ENCODE peak calls at places on chromosomes 13 and 19, in ten cellular contexts. One of them, this sample, is unnamed.

GRCh38 chr13:113854238-113855011 is 9.5 kb downstream of the GAS6 start:
- DNase-seq in Peyer's patch: peak
- DNase-seq in mesothelial cell of epicardium: peak
- DNase-seq in natural killer cell: peak
- DNase-seq in WTC11: no peak
- DNase-seq in thyroid gland: no peak
- DNase-seq in neural crest cell: no peak
- DNase-seq in GM20000: no peak
- DNase-seq in endodermal cell: peak
- DNase-seq in GM13976: no peak
- DNase-seq in this sample: no peak

GRCh38 chr13:36067619-36068456 is 63.3 kb downstream of the DCLK1 start:
- DNase-seq in natural killer cell: no peak
- DNase-seq in GM20000: no peak
- DNase-seq in Peyer's patch: no peak
- DNase-seq in WTC11: no peak
- DNase-seq in mesothelial cell of epicardium: no peak
- DNase-seq in endodermal cell: no peak
- DNase-seq in GM13976: no peak
- DNase-seq in neural crest cell: no peak
- DNase-seq in thyroid gland: no peak
- DNase-seq in this sample: no peak

GRCh38 chr19:46963093-46963734 is 56.4 kb upstream of the NPAS1 start:
- DNase-seq in GM13976: peak
- DNase-seq in GM20000: no peak
- DNase-seq in natural killer cell: no peak
- DNase-seq in mesothelial cell of epicardium: no peak
- DNase-seq in WTC11: no peak
- DNase-seq in endodermal cell: no peak
- DNase-seq in neural crest cell: no peak
- DNase-seq in Peyer's patch: no peak
- DNase-seq in thyroid gland: no peak
- DNase-seq in this sample: no peak

GRCh38 chr13:67438465-67438864 is 208.3 kb upstream of the PCDH9 start:
- DNase-seq in WTC11: no peak
- DNase-seq in thyroid gland: no peak
- DNase-seq in GM13976: no peak
- DNase-seq in endodermal cell: peak
- DNase-seq in Peyer's patch: no peak
- DNase-seq in mesothelial cell of epicardium: no peak
- DNase-seq in GM20000: no peak
- DNase-seq in natural killer cell: no peak
- DNase-seq in neural crest cell: no peak
- DNase-seq in this sample: no peak

GRCh38 chr13:80161219-80161618 is 179.7 kb downstream of the SPRY2 start:
- DNase-seq in mesothelial cell of epicardium: no peak
- DNase-seq in thyroid gland: no peak
- DNase-seq in GM20000: no peak
- DNase-seq in endodermal cell: no peak
- DNase-seq in Peyer's patch: no peak
- DNase-seq in GM13976: no peak
- DNase-seq in natural killer cell: no peak
- DNase-seq in WTC11: no peak
- DNase-seq in neural crest cell: no peak
- DNase-seq in this sample: no peak

GRCh38 chr13:36998624-36999041 is 507 bp downstream of the ALG5 start:
- DNase-seq in mesothelial cell of epicardium: no peak
- DNase-seq in endodermal cell: peak
- DNase-seq in Peyer's patch: peak
- DNase-seq in GM20000: peak
- DNase-seq in thyroid gland: peak
- DNase-seq in WTC11: peak
- DNase-seq in GM13976: no peak
- DNase-seq in neural crest cell: peak
- DNase-seq in natural killer cell: peak
- DNase-seq in this sample: peak

GRCh38 chr19:35144259-35144599 is 1.2 kb downstream of the FXYD7 start:
- DNase-seq in Peyer's patch: no peak
- DNase-seq in mesothelial cell of epicardium: no peak
- DNase-seq in GM13976: no peak
- DNase-seq in WTC11: no peak
- DNase-seq in neural crest cell: no peak
- DNase-seq in thyroid gland: no peak
- DNase-seq in GM20000: no peak
- DNase-seq in natural killer cell: no peak
- DNase-seq in endodermal cell: no peak
- DNase-seq in this sample: no peak

GRCh38 chr19:8484331-8484894 is 18.0 kb downstream of the PRAM1 start:
- DNase-seq in GM13976: no peak
- DNase-seq in WTC11: no peak
- DNase-seq in neural crest cell: no peak
- DNase-seq in natural killer cell: no peak
- DNase-seq in mesothelial cell of epicardium: no peak
- DNase-seq in thyroid gland: no peak
- DNase-seq in Peyer's patch: peak
- DNase-seq in GM20000: no peak
- DNase-seq in endodermal cell: no peak
- DNase-seq in this sample: no peak

GRCh38 chr13:51781246-51782022 is 22.5 kb downstream of the DHRS12 start:
- DNase-seq in GM20000: no peak
- DNase-seq in neural crest cell: no peak
- DNase-seq in mesothelial cell of epicardium: no peak
- DNase-seq in natural killer cell: no peak
- DNase-seq in endodermal cell: peak
- DNase-seq in Peyer's patch: no peak
- DNase-seq in WTC11: peak
- DNase-seq in thyroid gland: peak
- DNase-seq in GM13976: peak
- DNase-seq in this sample: no peak

GRCh38 chr19:34731019-34731829 is 2.8 kb upstream of the ZNF181 start:
- DNase-seq in mesothelial cell of epicardium: no peak
- DNase-seq in GM13976: peak
- DNase-seq in natural killer cell: no peak
- DNase-seq in GM20000: no peak
- DNase-seq in thyroid gland: no peak
- DNase-seq in endodermal cell: no peak
- DNase-seq in WTC11: no peak
- DNase-seq in Peyer's patch: no peak
- DNase-seq in neural crest cell: no peak
- DNase-seq in this sample: no peak

GRCh38 chr13:114324334-114324733 is 10.0 kb downstream of the CHAMP1 start:
- DNase-seq in WTC11: no peak
- DNase-seq in natural killer cell: no peak
- DNase-seq in GM20000: no peak
- DNase-seq in neural crest cell: no peak
- DNase-seq in Peyer's patch: no peak
- DNase-seq in endodermal cell: no peak
- DNase-seq in mesothelial cell of epicardium: no peak
- DNase-seq in GM13976: no peak
- DNase-seq in thyroid gland: no peak
- DNase-seq in this sample: no peak

GRCh38 chr13:108609353-108609752 is 20.1 kb upstream of the MYO16 start:
- DNase-seq in GM13976: no peak
- DNase-seq in GM20000: no peak
- DNase-seq in thyroid gland: no peak
- DNase-seq in endodermal cell: no peak
- DNase-seq in natural killer cell: no peak
- DNase-seq in WTC11: no peak
- DNase-seq in Peyer's patch: no peak
- DNase-seq in neural crest cell: no peak
- DNase-seq in mesothelial cell of epicardium: no peak
- DNase-seq in this sample: no peak

GRCh38 chr13:93981578-93981977 is 497.9 kb downstream of the DCT start:
- DNase-seq in GM13976: no peak
- DNase-seq in GM20000: no peak
- DNase-seq in thyroid gland: no peak
- DNase-seq in neural crest cell: no peak
- DNase-seq in mesothelial cell of epicardium: no peak
- DNase-seq in Peyer's patch: no peak
- DNase-seq in endodermal cell: no peak
- DNase-seq in WTC11: no peak
- DNase-seq in natural killer cell: no peak
- DNase-seq in this sample: no peak

GRCh38 chr13:72295173-72295572 is 428.2 kb upstream of the DACH1 start:
- DNase-seq in GM13976: no peak
- DNase-seq in GM20000: no peak
- DNase-seq in WTC11: no peak
- DNase-seq in mesothelial cell of epicardium: no peak
- DNase-seq in Peyer's patch: no peak
- DNase-seq in endodermal cell: no peak
- DNase-seq in natural killer cell: no peak
- DNase-seq in thyroid gland: no peak
- DNase-seq in neural crest cell: no peak
- DNase-seq in this sample: no peak

GRCh38 chr19:2223391-2223790 is 12.7 kb downstream of the PLEKHJ1 start:
- DNase-seq in mesothelial cell of epicardium: no peak
- DNase-seq in neural crest cell: no peak
- DNase-seq in WTC11: no peak
- DNase-seq in Peyer's patch: no peak
- DNase-seq in thyroid gland: no peak
- DNase-seq in GM13976: no peak
- DNase-seq in GM20000: no peak
- DNase-seq in endodermal cell: no peak
- DNase-seq in natural killer cell: no peak
- DNase-seq in this sample: no peak

GRCh38 chr19:2221250-2221831 is 14.8 kb downstream of the PLEKHJ1 start:
- DNase-seq in thyroid gland: no peak
- DNase-seq in endodermal cell: no peak
- DNase-seq in GM13976: no peak
- DNase-seq in natural killer cell: no peak
- DNase-seq in GM20000: no peak
- DNase-seq in WTC11: no peak
- DNase-seq in neural crest cell: no peak
- DNase-seq in mesothelial cell of epicardium: no peak
- DNase-seq in Peyer's patch: no peak
- DNase-seq in this sample: no peak

GRCh38 chr19:2219726-2220125 is 16.4 kb downstream of the PLEKHJ1 start:
- DNase-seq in thyroid gland: no peak
- DNase-seq in Peyer's patch: no peak
- DNase-seq in GM13976: no peak
- DNase-seq in endodermal cell: no peak
- DNase-seq in mesothelial cell of epicardium: no peak
- DNase-seq in WTC11: no peak
- DNase-seq in GM20000: no peak
- DNase-seq in neural crest cell: no peak
- DNase-seq in natural killer cell: no peak
- DNase-seq in this sample: no peak

GRCh38 chr19:2223959-2224358 is 12.2 kb downstream of the PLEKHJ1 start:
- DNase-seq in mesothelial cell of epicardium: no peak
- DNase-seq in GM20000: no peak
- DNase-seq in neural crest cell: no peak
- DNase-seq in endodermal cell: no peak
- DNase-seq in Peyer's patch: peak
- DNase-seq in natural killer cell: no peak
- DNase-seq in WTC11: no peak
- DNase-seq in GM13976: no peak
- DNase-seq in thyroid gland: no peak
- DNase-seq in this sample: peak

DNA sequence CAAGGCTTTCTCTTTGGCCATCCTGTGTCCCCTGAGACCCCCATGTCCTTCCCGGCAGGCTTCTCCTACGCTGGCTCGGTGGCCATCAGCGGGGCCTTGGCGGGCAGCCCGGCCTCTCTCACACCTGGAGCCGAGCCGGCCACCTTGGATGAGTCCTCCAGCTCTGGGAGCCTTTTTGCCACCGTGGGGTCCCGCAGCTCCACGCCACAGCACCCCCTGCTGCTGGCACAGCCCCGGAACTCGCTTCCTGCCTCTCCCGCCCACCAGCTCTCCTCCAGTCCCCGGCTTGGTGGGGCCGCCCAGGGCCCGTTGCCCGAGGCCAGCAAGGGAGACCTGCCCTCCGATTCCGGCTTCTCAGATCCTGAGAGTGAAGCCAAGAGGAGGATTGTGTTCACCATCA is 14.2 kb downstream of the PLEKHJ1 start:
- DNase-seq in natural killer cell: no peak
- DNase-seq in neural crest cell: no peak
- DNase-seq in endodermal cell: no peak
- DNase-seq in thyroid gland: no peak
- DNase-seq in Peyer's patch: no peak
- DNase-seq in GM13976: no peak
- DNase-seq in GM20000: no peak
- DNase-seq in WTC11: no peak
- DNase-seq in mesothelial cell of epicardium: no peak
- DNase-seq in this sample: no peak
- TF ChIP-seq CTCF in natural killer cell: no peak
- TF ChIP-seq CTCF in neural crest cell: peak
- TF ChIP-seq CTCF in endodermal cell: peak
- TF ChIP-seq CTCF in thyroid gland: no peak
- TF ChIP-seq CTCF in Peyer's patch: no peak
- TF ChIP-seq CTCF in GM13976: no peak
- TF ChIP-seq CTCF in GM20000: no peak
- TF ChIP-seq CTCF in WTC11: no peak
- TF ChIP-seq CTCF in mesothelial cell of epicardium: no peak
- TF ChIP-seq CTCF in this sample: no peak

DNA sequence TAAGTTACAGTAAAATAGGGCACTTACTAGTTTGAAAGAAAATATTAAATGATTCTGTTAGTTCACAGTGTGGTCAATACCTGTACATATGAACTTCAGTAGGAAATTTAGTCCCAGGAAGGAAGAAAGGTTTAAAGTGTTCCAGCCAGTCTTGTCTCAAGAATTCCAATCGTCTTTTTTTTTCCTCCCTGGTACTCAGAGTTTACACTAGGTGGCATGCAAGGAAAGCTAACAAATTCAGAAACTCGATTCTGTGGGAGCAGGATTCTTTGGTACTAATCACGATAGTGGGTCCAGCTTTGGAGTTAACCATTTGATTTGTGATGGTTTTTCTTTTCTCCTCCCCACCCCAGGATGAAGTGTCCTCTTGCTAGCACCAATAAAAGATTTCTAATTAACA is 43.6 kb downstream of the POLR1D start:
- DNase-seq in mesothelial cell of epicardium: no peak
- DNase-seq in GM20000: no peak
- DNase-seq in GM13976: no peak
- DNase-seq in endodermal cell: no peak
- DNase-seq in neural crest cell: no peak
- DNase-seq in WTC11: no peak
- DNase-seq in thyroid gland: no peak
- DNase-seq in natural killer cell: no peak
- DNase-seq in Peyer's patch: no peak
- DNase-seq in this sample: no peak
- TF ChIP-seq CTCF in mesothelial cell of epicardium: no peak
- TF ChIP-seq CTCF in GM20000: no peak
- TF ChIP-seq CTCF in GM13976: no peak
- TF ChIP-seq CTCF in endodermal cell: peak
- TF ChIP-seq CTCF in neural crest cell: peak
- TF ChIP-seq CTCF in WTC11: no peak
- TF ChIP-seq CTCF in thyroid gland: no peak
- TF ChIP-seq CTCF in natural killer cell: no peak
- TF ChIP-seq CTCF in Peyer's patch: no peak
- TF ChIP-seq CTCF in this sample: no peak

GRCh38 chr13:75566658-75567057 is 17.1 kb downstream of the UCHL3 start:
- DNase-seq in GM13976: no peak
- DNase-seq in WTC11: no peak
- DNase-seq in endodermal cell: no peak
- DNase-seq in GM20000: no peak
- DNase-seq in Peyer's patch: no peak
- DNase-seq in natural killer cell: no peak
- DNase-seq in mesothelial cell of epicardium: no peak
- DNase-seq in thyroid gland: no peak
- DNase-seq in neural crest cell: no peak
- DNase-seq in this sample: no peak
- TF ChIP-seq CTCF in GM13976: peak
- TF ChIP-seq CTCF in WTC11: no peak
- TF ChIP-seq CTCF in endodermal cell: peak
- TF ChIP-seq CTCF in GM20000: no peak
- TF ChIP-seq CTCF in Peyer's patch: no peak
- TF ChIP-seq CTCF in natural killer cell: no peak
- TF ChIP-seq CTCF in mesothelial cell of epicardium: no peak
- TF ChIP-seq CTCF in thyroid gland: no peak
- TF ChIP-seq CTCF in neural crest cell: peak
- TF ChIP-seq CTCF in this sample: no peak

GRCh38 chr13:48078251-48078656 is 16.6 kb downstream of the MED4 start:
- DNase-seq in Peyer's patch: peak
- DNase-seq in GM20000: peak
- DNase-seq in thyroid gland: no peak
- DNase-seq in endodermal cell: peak
- DNase-seq in mesothelial cell of epicardium: no peak
- DNase-seq in WTC11: no peak
- DNase-seq in natural killer cell: no peak
- DNase-seq in neural crest cell: no peak
- DNase-seq in GM13976: peak
- DNase-seq in this sample: peak
- TF ChIP-seq CTCF in Peyer's patch: no peak
- TF ChIP-seq CTCF in GM20000: no peak
- TF ChIP-seq CTCF in thyroid gland: no peak
- TF ChIP-seq CTCF in endodermal cell: peak
- TF ChIP-seq CTCF in mesothelial cell of epicardium: no peak
- TF ChIP-seq CTCF in WTC11: no peak
- TF ChIP-seq CTCF in natural killer cell: no peak
- TF ChIP-seq CTCF in neural crest cell: no peak
- TF ChIP-seq CTCF in GM13976: no peak
- TF ChIP-seq CTCF in this sample: no peak

This sample was measured in activated B cell treated with CpG ODN at 0.5 μM for 24 hours.